ENCODE peak calls at places on chromosomes 1 and 21, in eight cellular contexts. One of them, this sample, is unnamed.

GRCh38 chr1:199725002-199725401 is 302.5 kb upstream of the NR5A2 start:
- DNase-seq in AG04450: no peak
- DNase-seq in astrocyte of the spinal cord: no peak
- DNase-seq in brain microvascular endothelial cell: no peak
- DNase-seq in left ventricle myocardium inferior: no peak
- DNase-seq in tibial artery: no peak
- DNase-seq in GM12865: peak
- DNase-seq in foreskin fibroblast: no peak
- DNase-seq in this sample: no peak

GRCh38 chr1:246687002-246687401 is 37.2 kb upstream of the SCCPDH start:
- DNase-seq in AG04450: no peak
- DNase-seq in astrocyte of the spinal cord: no peak
- DNase-seq in brain microvascular endothelial cell: no peak
- DNase-seq in left ventricle myocardium inferior: no peak
- DNase-seq in tibial artery: no peak
- DNase-seq in GM12865: no peak
- DNase-seq in foreskin fibroblast: no peak
- DNase-seq in this sample: no peak

GRCh38 chr1:150820710-150821521 is 12.9 kb upstream of the CTSK start:
- DNase-seq in AG04450: peak
- DNase-seq in astrocyte of the spinal cord: no peak
- DNase-seq in brain microvascular endothelial cell: peak
- DNase-seq in left ventricle myocardium inferior: no peak
- DNase-seq in tibial artery: no peak
- DNase-seq in GM12865: no peak
- DNase-seq in foreskin fibroblast: peak
- DNase-seq in this sample: peak

GRCh38 chr1:70966018-70966638 is 81.5 kb downstream of the PTGER3 start:
- DNase-seq in AG04450: no peak
- DNase-seq in astrocyte of the spinal cord: peak
- DNase-seq in brain microvascular endothelial cell: no peak
- DNase-seq in left ventricle myocardium inferior: no peak
- DNase-seq in tibial artery: no peak
- DNase-seq in GM12865: peak
- DNase-seq in foreskin fibroblast: peak
- DNase-seq in this sample: peak

GRCh38 chr1:212699104-212699838 is 369 bp downstream of the BATF3 start:
- DNase-seq in AG04450: no peak
- DNase-seq in astrocyte of the spinal cord: peak
- DNase-seq in brain microvascular endothelial cell: no peak
- DNase-seq in left ventricle myocardium inferior: peak
- DNase-seq in tibial artery: peak
- DNase-seq in GM12865: peak
- DNase-seq in foreskin fibroblast: peak
- DNase-seq in this sample: peak

GRCh38 chr1:103129255-103129654 is 20.9 kb upstream of the COL11A1 start:
- DNase-seq in AG04450: no peak
- DNase-seq in astrocyte of the spinal cord: peak
- DNase-seq in brain microvascular endothelial cell: peak
- DNase-seq in left ventricle myocardium inferior: no peak
- DNase-seq in tibial artery: no peak
- DNase-seq in GM12865: no peak
- DNase-seq in foreskin fibroblast: peak
- DNase-seq in this sample: peak

GRCh38 chr21:36552458-36552800 is 72.5 kb upstream of the CLDN14 start:
- DNase-seq in AG04450: no peak
- DNase-seq in astrocyte of the spinal cord: no peak
- DNase-seq in brain microvascular endothelial cell: no peak
- DNase-seq in left ventricle myocardium inferior: no peak
- DNase-seq in tibial artery: no peak
- DNase-seq in GM12865: no peak
- DNase-seq in foreskin fibroblast: no peak
- DNase-seq in this sample: peak

GRCh38 chr1:204462229-204462561 is 32.4 kb downstream of the PIK3C2B start:
- DNase-seq in AG04450: no peak
- DNase-seq in astrocyte of the spinal cord: no peak
- DNase-seq in brain microvascular endothelial cell: no peak
- DNase-seq in left ventricle myocardium inferior: no peak
- DNase-seq in tibial artery: no peak
- DNase-seq in GM12865: no peak
- DNase-seq in foreskin fibroblast: no peak
- DNase-seq in this sample: no peak

GRCh38 chr1:42730988-42731387 is 9.0 kb downstream of the CLDN19 start:
- DNase-seq in AG04450: no peak
- DNase-seq in astrocyte of the spinal cord: no peak
- DNase-seq in brain microvascular endothelial cell: no peak
- DNase-seq in left ventricle myocardium inferior: no peak
- DNase-seq in tibial artery: no peak
- DNase-seq in GM12865: peak
- DNase-seq in foreskin fibroblast: no peak
- DNase-seq in this sample: peak

GRCh38 chr1:99580451-99580850 is 65.5 kb upstream of the PALMD start:
- DNase-seq in AG04450: no peak
- DNase-seq in astrocyte of the spinal cord: no peak
- DNase-seq in brain microvascular endothelial cell: no peak
- DNase-seq in left ventricle myocardium inferior: peak
- DNase-seq in tibial artery: no peak
- DNase-seq in GM12865: no peak
- DNase-seq in foreskin fibroblast: no peak
- DNase-seq in this sample: peak

GRCh38 chr1:234770031-234770795 is 160.2 kb upstream of the IRF2BP2 start:
- DNase-seq in AG04450: no peak
- DNase-seq in astrocyte of the spinal cord: peak
- DNase-seq in brain microvascular endothelial cell: no peak
- DNase-seq in left ventricle myocardium inferior: no peak
- DNase-seq in tibial artery: no peak
- DNase-seq in GM12865: no peak
- DNase-seq in foreskin fibroblast: peak
- DNase-seq in this sample: no peak

GRCh38 chr1:42335809-42336518 is 929 bp upstream of the FOXJ3 start:
- DNase-seq in AG04450: no peak
- DNase-seq in astrocyte of the spinal cord: peak
- DNase-seq in brain microvascular endothelial cell: peak
- DNase-seq in left ventricle myocardium inferior: no peak
- DNase-seq in tibial artery: no peak
- DNase-seq in GM12865: no peak
- DNase-seq in foreskin fibroblast: peak
- DNase-seq in this sample: peak

GRCh38 chr1:6353605-6353947 is 40.0 kb downstream of the ACOT7 start:
- DNase-seq in AG04450: no peak
- DNase-seq in astrocyte of the spinal cord: no peak
- DNase-seq in brain microvascular endothelial cell: no peak
- DNase-seq in left ventricle myocardium inferior: no peak
- DNase-seq in tibial artery: no peak
- DNase-seq in GM12865: no peak
- DNase-seq in foreskin fibroblast: no peak
- DNase-seq in this sample: no peak
- H3K4me3 ChIP-seq in AG04450: no peak
- H3K4me3 ChIP-seq in astrocyte of the spinal cord: no peak
- H3K4me3 ChIP-seq in brain microvascular endothelial cell: no peak
- H3K4me3 ChIP-seq in left ventricle myocardium inferior: peak
- H3K4me3 ChIP-seq in tibial artery: no peak
- H3K4me3 ChIP-seq in GM12865: no peak
- H3K4me3 ChIP-seq in foreskin fibroblast: no peak
- H3K4me3 ChIP-seq in this sample: no peak

DNA sequence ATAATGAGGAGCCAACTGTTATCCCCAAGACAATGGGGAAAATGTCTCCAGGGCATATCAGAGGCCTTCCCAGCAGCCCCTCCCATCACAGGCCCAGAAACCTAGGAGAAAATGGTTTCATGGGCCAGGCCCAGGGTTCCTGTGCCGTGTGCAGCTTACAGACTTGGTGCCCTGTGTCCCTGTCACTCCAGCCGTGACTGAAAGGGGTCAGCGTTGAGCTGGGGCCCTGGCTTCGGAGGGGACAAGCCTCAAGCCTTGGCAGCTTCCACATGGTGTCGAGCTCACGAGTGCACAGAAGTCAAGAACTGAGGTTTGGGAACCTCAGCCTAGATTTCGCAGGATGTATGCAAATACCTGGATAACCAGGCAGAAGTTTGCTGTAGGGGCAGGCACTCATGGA is 18.1 kb downstream of the SIPA1L2 start:
- DNase-seq in AG04450: no peak
- DNase-seq in astrocyte of the spinal cord: no peak
- DNase-seq in brain microvascular endothelial cell: no peak
- DNase-seq in left ventricle myocardium inferior: no peak
- DNase-seq in tibial artery: no peak
- DNase-seq in GM12865: no peak
- DNase-seq in foreskin fibroblast: no peak
- DNase-seq in this sample: no peak
- TF ChIP-seq CTCF in AG04450: no peak
- TF ChIP-seq CTCF in astrocyte of the spinal cord: no peak
- TF ChIP-seq CTCF in brain microvascular endothelial cell: no peak
- TF ChIP-seq CTCF in left ventricle myocardium inferior: no peak
- TF ChIP-seq CTCF in tibial artery: no peak
- TF ChIP-seq CTCF in GM12865: no peak
- TF ChIP-seq CTCF in foreskin fibroblast: no peak
- TF ChIP-seq CTCF in this sample: no peak

DNA sequence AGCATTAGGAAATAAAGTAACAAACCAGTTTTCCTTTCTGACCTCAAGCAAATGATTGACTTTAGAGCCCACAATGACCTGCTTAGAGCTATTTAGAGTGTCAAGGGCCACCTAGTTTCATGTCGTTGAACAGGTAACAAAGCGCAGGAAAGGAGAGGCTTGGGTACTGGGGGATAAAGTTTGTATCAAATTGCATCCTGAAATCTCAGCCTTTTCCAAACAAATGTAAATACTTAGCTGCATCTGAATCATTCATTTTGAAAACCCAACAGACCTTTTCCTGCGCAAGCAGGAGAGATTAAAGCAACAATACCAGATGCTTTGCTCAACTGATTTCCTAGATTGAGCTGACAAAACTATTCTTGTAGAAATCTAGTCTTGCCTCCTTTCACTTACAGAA is 121.2 kb downstream of the NRIP1 start:
- DNase-seq in AG04450: no peak
- DNase-seq in astrocyte of the spinal cord: no peak
- DNase-seq in brain microvascular endothelial cell: no peak
- DNase-seq in left ventricle myocardium inferior: no peak
- DNase-seq in tibial artery: no peak
- DNase-seq in GM12865: no peak
- DNase-seq in foreskin fibroblast: no peak
- DNase-seq in this sample: no peak
- H3K4me3 ChIP-seq in AG04450: no peak
- H3K4me3 ChIP-seq in astrocyte of the spinal cord: no peak
- H3K4me3 ChIP-seq in brain microvascular endothelial cell: no peak
- H3K4me3 ChIP-seq in left ventricle myocardium inferior: no peak
- H3K4me3 ChIP-seq in tibial artery: no peak
- H3K4me3 ChIP-seq in GM12865: no peak
- H3K4me3 ChIP-seq in foreskin fibroblast: no peak
- H3K4me3 ChIP-seq in this sample: no peak

DNA sequence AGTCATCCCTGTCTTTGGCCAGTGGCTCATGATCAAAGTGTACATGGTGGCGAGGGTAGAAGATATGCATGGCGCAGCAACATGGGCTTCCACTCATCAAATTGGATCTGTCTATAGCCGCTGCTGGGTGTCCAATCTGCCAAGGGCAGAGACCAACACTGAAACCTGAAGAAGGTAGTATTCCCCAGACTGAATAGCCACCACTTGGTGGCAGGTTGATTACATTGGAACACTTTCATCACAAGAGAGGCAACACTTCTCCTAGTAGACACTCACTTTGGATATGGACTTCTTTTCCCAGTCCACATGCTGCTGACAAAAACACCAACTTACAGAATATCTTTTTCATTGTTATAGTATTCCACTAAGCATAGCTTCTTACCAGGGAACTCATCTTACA is 22.4 kb upstream of the PPM1J start:
- DNase-seq in AG04450: no peak
- DNase-seq in astrocyte of the spinal cord: no peak
- DNase-seq in brain microvascular endothelial cell: no peak
- DNase-seq in left ventricle myocardium inferior: no peak
- DNase-seq in tibial artery: no peak
- DNase-seq in GM12865: no peak
- DNase-seq in foreskin fibroblast: no peak
- DNase-seq in this sample: no peak
- TF ChIP-seq CTCF in AG04450: no peak
- TF ChIP-seq CTCF in astrocyte of the spinal cord: no peak
- TF ChIP-seq CTCF in brain microvascular endothelial cell: no peak
- TF ChIP-seq CTCF in left ventricle myocardium inferior: no peak
- TF ChIP-seq CTCF in tibial artery: no peak
- TF ChIP-seq CTCF in GM12865: no peak
- TF ChIP-seq CTCF in foreskin fibroblast: no peak
- TF ChIP-seq CTCF in this sample: no peak

GRCh38 chr1:39952359-39953110 is 2.4 kb upstream of the MFSD2A start:
- DNase-seq in AG04450: no peak
- DNase-seq in astrocyte of the spinal cord: no peak
- DNase-seq in brain microvascular endothelial cell: no peak
- DNase-seq in left ventricle myocardium inferior: no peak
- DNase-seq in tibial artery: no peak
- DNase-seq in GM12865: no peak
- DNase-seq in foreskin fibroblast: no peak
- DNase-seq in this sample: no peak

GRCh38 chr1:39955547-39956539 is 898 bp downstream of the MFSD2A start:
- DNase-seq in AG04450: no peak
- DNase-seq in astrocyte of the spinal cord: peak
- DNase-seq in brain microvascular endothelial cell: peak
- DNase-seq in left ventricle myocardium inferior: no peak
- DNase-seq in tibial artery: no peak
- DNase-seq in GM12865: peak
- DNase-seq in foreskin fibroblast: peak
- DNase-seq in this sample: peak

GRCh38 chr1:39954870-39955546 is at the start of gene MFSD2A:
- DNase-seq in AG04450: peak
- DNase-seq in astrocyte of the spinal cord: peak
- DNase-seq in brain microvascular endothelial cell: peak
- DNase-seq in left ventricle myocardium inferior: peak
- DNase-seq in tibial artery: peak
- DNase-seq in GM12865: peak
- DNase-seq in foreskin fibroblast: peak
- DNase-seq in this sample: peak

GRCh38 chr1:39951951-39952350 is 3.0 kb upstream of the MFSD2A start:
- DNase-seq in AG04450: no peak
- DNase-seq in astrocyte of the spinal cord: no peak
- DNase-seq in brain microvascular endothelial cell: no peak
- DNase-seq in left ventricle myocardium inferior: no peak
- DNase-seq in tibial artery: no peak
- DNase-seq in GM12865: no peak
- DNase-seq in foreskin fibroblast: no peak
- DNase-seq in this sample: no peak

DNA sequence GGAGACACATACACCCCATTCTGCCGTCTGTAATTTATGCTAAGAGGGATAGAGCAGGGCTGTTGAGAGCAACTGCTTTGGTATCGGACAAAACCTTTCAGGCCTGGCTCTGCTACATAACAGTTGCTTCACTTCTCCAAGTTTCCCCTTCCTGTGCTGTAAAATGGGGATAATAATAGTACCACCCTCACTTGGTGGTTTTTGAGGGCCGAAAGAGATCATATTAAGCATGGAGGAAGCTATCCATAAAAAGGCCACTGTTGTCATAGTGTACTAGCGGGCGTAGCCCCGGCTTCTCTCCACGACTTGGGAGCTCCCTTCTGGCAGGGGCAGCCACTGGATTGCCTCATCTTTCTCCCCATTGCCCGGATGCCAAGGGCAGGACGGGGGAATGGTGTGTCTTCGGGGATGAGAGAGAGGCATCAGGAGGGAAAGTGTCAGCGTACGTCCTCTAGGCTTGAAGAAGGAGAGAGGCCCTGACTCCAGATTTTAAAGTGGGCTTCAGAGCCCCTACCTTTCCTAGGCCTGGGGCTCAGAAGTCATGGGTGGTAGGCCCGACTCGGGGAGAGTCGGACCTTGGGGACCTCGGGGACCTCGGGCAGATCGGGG is 580 bp upstream of the MFSD2A start:
- DNase-seq in AG04450: no peak
- DNase-seq in astrocyte of the spinal cord: no peak
- DNase-seq in brain microvascular endothelial cell: no peak
- DNase-seq in left ventricle myocardium inferior: no peak
- DNase-seq in tibial artery: no peak
- DNase-seq in GM12865: no peak
- DNase-seq in foreskin fibroblast: no peak
- DNase-seq in this sample: no peak
- H3K4me3 ChIP-seq in AG04450: peak
- H3K4me3 ChIP-seq in astrocyte of the spinal cord: peak
- H3K4me3 ChIP-seq in brain microvascular endothelial cell: peak
- H3K4me3 ChIP-seq in left ventricle myocardium inferior: peak
- H3K4me3 ChIP-seq in tibial artery: peak
- H3K4me3 ChIP-seq in GM12865: peak
- H3K4me3 ChIP-seq in foreskin fibroblast: peak
- H3K4me3 ChIP-seq in this sample: peak

This sample was measured in fibroblast of mammary gland.